ENCODE peak calls at places on chromosomes 2 and 18, in nine cellular contexts. T is RPMI8226; U is SJSA1; L is ACHN; N is GM10248; F is sigmoid colon; C is activated naive CD8-positive, alpha-beta T cell treated with anti-CD3 and anti-CD28 coated beads, Interleukin-2, amount 50 U/mL, for 24 hours; W is endothelial cell of umbilical vein; E is AG04450. Z is an unnamed sample.

GRCh38 chr2:195009202-195009601 is 647.8 kb upstream of the SLC39A10 start:
- DNase-seq in W (no peak), U (no peak), F (no peak), N (no peak), T (no peak), C (no peak), L (no peak), E (no peak), Z (no peak)

GRCh38 chr2:134773372-134774073 is 54.7 kb upstream of the TMEM163 start:
- DNase-seq in N (no peak), W (peak), U (no peak), L (no peak), E (no peak), F (no peak), T (no peak), C (no peak), Z (no peak)

GRCh38 chr18:13407484-13407883 is 188.9 kb downstream of the LDLRAD4 start:
- DNase-seq in C (no peak), T (no peak), U (no peak), F (no peak), N (no peak), L (no peak), W (no peak), E (no peak), Z (no peak)

GRCh38 chr2:207055254-207055653 is 110.5 kb downstream of the KLF7 start:
- DNase-seq in C (no peak), F (no peak), L (no peak), W (no peak), U (no peak), T (no peak), E (no peak), N (no peak), Z (no peak)

GRCh38 chr2:230250231-230250630 is 24.7 kb downstream of the SP140 start:
- DNase-seq in T (no peak), N (no peak), U (no peak), W (no peak), C (no peak), F (no peak), E (no peak), L (no peak), Z (no peak)

GRCh38 chr2:183244300-183244849 is 120.1 kb downstream of the NUP35 start:
- DNase-seq in T (no peak), U (no peak), W (no peak), L (no peak), F (no peak), C (no peak), E (no peak), N (no peak), Z (no peak)

GRCh38 chr2:43594875-43595274 is 963 bp downstream of the THADA start:
- DNase-seq in W (no peak), T (no peak), L (no peak), F (no peak), N (no peak), C (no peak), U (no peak), E (no peak), Z (no peak)

GRCh38 chr2:54595999-54596903 is 127.2 kb upstream of the EML6 start:
- DNase-seq in N (no peak), L (no peak), T (no peak), W (no peak), C (no peak), E (no peak), U (no peak), F (peak), Z (no peak)

GRCh38 chr2:154710078-154710477 is 11.6 kb downstream of the KCNJ3 start:
- DNase-seq in T (no peak), N (no peak), U (no peak), F (no peak), W (no peak), E (no peak), C (no peak), L (no peak), Z (no peak)

GRCh38 chr18:6370410-6370809 is 44.3 kb downstream of the L3MBTL4 start:
- DNase-seq in E (no peak), U (peak), T (peak), F (no peak), C (no peak), L (peak), W (no peak), N (no peak), Z (no peak)

GRCh38 chr2:237866119-237866621 is 6.7 kb downstream of the RAMP1 start:
- DNase-seq in N (no peak), W (peak), E (no peak), C (no peak), F (peak), U (peak), T (no peak), L (peak), Z (no peak)

GRCh38 chr2:181178823-181179412 is 198.5 kb downstream of the UBE2E3 start:
- DNase-seq in W (no peak), C (peak), T (no peak), E (no peak), N (no peak), U (no peak), L (peak), F (no peak), Z (no peak)

GRCh38 chr2:109670556-109671411 is 56.6 kb downstream of the SOWAHC start:
- DNase-seq in E (no peak), U (no peak), W (no peak), L (no peak), N (no peak), T (no peak), C (no peak), F (peak), Z (no peak)

GRCh38 chr2:160087854-160088745 is 25.7 kb upstream of the PLA2R1 start:
- DNase-seq in N (no peak), W (no peak), E (no peak), C (peak), L (peak), T (peak), F (no peak), U (peak), Z (no peak)

GRCh38 chr2:164917296-164917903 is 37.9 kb downstream of the SLC38A11 start:
- DNase-seq in F (peak), N (no peak), E (no peak), C (no peak), U (no peak), W (peak), L (peak), T (peak), Z (no peak)

GRCh38 chr2:88218971-88219370 is 48.8 kb downstream of the THNSL2 start:
- DNase-seq in N (no peak), T (no peak), U (no peak), E (no peak), W (no peak), F (no peak), L (no peak), C (no peak), Z (no peak)

GRCh38 chr2:200247494-200247893 is 59.0 kb upstream of the SPATS2L start:
- DNase-seq in L (no peak), T (no peak), W (no peak), C (no peak), F (no peak), N (no peak), U (peak), E (peak), Z (no peak)

GRCh38 chr2:155982111-155982510 is 350.4 kb downstream of the NR4A2 start:
- DNase-seq in E (no peak), L (no peak), C (no peak), T (no peak), U (no peak), N (no peak), W (no peak), F (no peak), Z (no peak)

GRCh38 chr2:9071032-9071431 is 67.5 kb upstream of the MBOAT2 start:
- DNase-seq in N (no peak), E (no peak), U (peak), W (peak), C (no peak), T (no peak), L (peak), F (no peak), Z (no peak)

GRCh38 chr2:57959380-57959779 is 87.2 kb upstream of the VRK2 start:
- DNase-seq in E (no peak), F (no peak), N (no peak), W (no peak), U (no peak), T (no peak), C (no peak), L (no peak), Z (no peak)

GRCh38 chr2:142291964-142292363 is 161.1 kb upstream of the LRP1B start:
- DNase-seq in U (no peak), F (no peak), L (no peak), N (no peak), W (no peak), T (no peak), C (no peak), E (no peak), Z (no peak)

GRCh38 chr2:69298261-69298660 is 88.8 kb downstream of the GFPT1 start:
- DNase-seq in W (peak), U (peak), T (no peak), N (no peak), C (no peak), E (peak), L (peak), F (no peak), Z (no peak)

GRCh38 chr18:910247-910646 is 5.6 kb downstream of the ADCYAP1 start:
- DNase-seq in N (no peak), U (no peak), W (no peak), E (no peak), L (no peak), T (no peak), F (no peak), C (no peak), Z (no peak)

Z was measured in GM06990.